ENCODE peak calls at places on chromosome 19, in six cellular contexts. A, S, E, N, Z and F are unnamed samples.

GRCh38 chr19:6599866-6600454 is 9.0 kb upstream of the CD70 start:
- DNase-seq in A (no peak), S (no peak), E (no peak), N (no peak), Z (no peak), F (no peak)

GRCh38 chr19:3145909-3146676 is 10.3 kb downstream of the GNA15 start:
- DNase-seq in A (no peak), S (no peak), E (no peak), N (no peak), Z (no peak), F (no peak)

GRCh38 chr19:10683582-10683981 is 17.7 kb upstream of the QTRT1 start:
- DNase-seq in A (no peak), S (no peak), E (no peak), N (no peak), Z (no peak), F (no peak)

GRCh38 chr19:28829762-28830161 is 383.2 kb downstream of the UQCRFS1 start:
- DNase-seq in A (no peak), S (no peak), E (no peak), N (no peak), Z (no peak), F (no peak)

GRCh38 chr19:7265963-7266362 is 28.3 kb downstream of the INSR start:
- DNase-seq in A (no peak), S (no peak), E (no peak), N (peak; percentile 7), Z (no peak), F (no peak)

GRCh38 chr19:50514346-50515167 is 844 bp upstream of the ASPDH start:
- DNase-seq in A (no peak), S (no peak), E (no peak), N (no peak), Z (no peak), F (no peak)

GRCh38 chr19:32358311-32358710 is 12.9 kb downstream of the ZNF507 start:
- DNase-seq in A (no peak), S (no peak), E (no peak), N (no peak), Z (no peak), F (no peak)

GRCh38 chr19:30116984-30117555 is 175.0 kb downstream of the URI1 start:
- DNase-seq in A (no peak), S (no peak), E (no peak), N (no peak), Z (no peak), F (no peak)

GRCh38 chr19:800360-801029 is 3.2 kb downstream of the PTBP1 start:
- DNase-seq in A (no peak), S (no peak), E (peak; percentile 80), N (peak; percentile 23), Z (no peak), F (peak; percentile 74)
- H4K20me1 ChIP-seq in A (peaks cover 76% of the 10 kb centered on the region), S (peaks cover 11% of the 10 kb centered on the region), E (peaks cover 50% of the 10 kb centered on the region), N (no peaks in the 10 kb centered on the region), Z (peaks cover 59% of the 10 kb centered on the region), F (peaks cover 30% of the 10 kb centered on the region)

GRCh38 chr19:49067554-49067953 is 2.9 kb upstream of the NTF4 start:
- DNase-seq in A (no peak), S (no peak), E (no peak), N (no peak), Z (no peak), F (no peak)
- H4K20me1 ChIP-seq in A (no peaks in the 10 kb centered on the region), S (no peaks in the 10 kb centered on the region), E (no peaks in the 10 kb centered on the region), N (no peaks in the 10 kb centered on the region), Z (no peaks in the 10 kb centered on the region), F (no peaks in the 10 kb centered on the region)

GRCh38 chr19:40590464-40591265 is 10.5 kb upstream of the LTBP4 start:
- DNase-seq in A (no peak), S (no peak), E (no peak), N (no peak), Z (no peak), F (no peak)
- H4K20me1 ChIP-seq in A (no peaks in the 10 kb centered on the region), S (no peaks in the 10 kb centered on the region), E (no peaks in the 10 kb centered on the region), N (no peaks in the 10 kb centered on the region), Z (no peaks in the 10 kb centered on the region), F (no peaks in the 10 kb centered on the region)

GRCh38 chr19:55675661-55676354 is 782 bp downstream of the EPN1 start:
- DNase-seq in A (no peak), S (no peak), E (peak; percentile 8), N (peak; percentile 29), Z (no peak), F (peak; percentile 54)
- H4K20me1 ChIP-seq in A (peaks cover 63% of the 10 kb centered on the region), S (peaks cover 5% of the 10 kb centered on the region), E (peaks cover 1% of the 10 kb centered on the region), N (peaks cover 5% of the 10 kb centered on the region), Z (peaks cover 8% of the 10 kb centered on the region), F (peaks cover 8% of the 10 kb centered on the region)

DNA sequence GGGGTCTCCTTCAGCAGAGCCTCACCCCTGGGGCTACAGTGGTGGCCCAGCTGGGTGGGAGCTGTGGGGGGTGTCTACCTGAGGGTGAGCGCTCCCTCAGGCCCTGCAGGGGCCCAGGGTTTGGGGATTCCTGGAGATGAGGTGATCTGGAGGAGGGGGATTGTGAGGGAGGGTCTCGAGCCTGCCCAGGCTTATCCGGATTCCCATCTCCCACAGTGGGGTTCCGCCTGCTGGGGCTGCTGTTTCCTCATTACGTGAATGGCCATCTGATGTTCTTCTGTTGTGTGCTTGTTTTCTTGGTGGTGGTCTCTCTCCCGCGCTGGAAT is 4.4 kb downstream of the PPP1R37 start:
- DNase-seq in A (no peak), S (no peak), E (no peak), N (no peak), Z (no peak), F (no peak)
- H4K20me1 ChIP-seq in A (peaks cover 81% of the 10 kb centered on the region), S (no peaks in the 10 kb centered on the region), E (no peaks in the 10 kb centered on the region), N (no peaks in the 10 kb centered on the region), Z (no peaks in the 10 kb centered on the region), F (peaks cover 7% of the 10 kb centered on the region)